ENCODE peak calls at places on chromosomes 11 and 22, in nine cellular contexts. O is stimulated activated CD4-positive, alpha-beta T cell treated with anti-CD3 and anti-CD28 coated beads, Interleukin-4, amount 100 ng/mL, for 24 hours; K is NCI-H1105 treated with DMSO at 0.1 percent for 48 hours; M is colonic mucosa; D is endothelial cell; S is sciatic nerve; J is HTR-8/SVneo; L is ELF-1; A is NCI-H460. X is an unnamed sample.

GRCh38 chr22:26401726-26402125 is 27.3 kb upstream of the ASPHD2 start:
- DNase-seq in O (no peak), K (no peak), M (no peak), D (no peak), S (no peak), J (no peak), L (no peak), A (no peak), X (no peak)

GRCh38 chr11:89163686-89164085 is 14.0 kb upstream of the TYR start:
- DNase-seq in O (no peak), K (no peak), M (no peak), D (no peak), S (no peak), J (no peak), L (no peak), A (no peak), X (no peak)

GRCh38 chr11:72759468-72759867 is 7.3 kb upstream of the ARAP1 start:
- DNase-seq in O (no peak), K (peak), M (no peak), D (no peak), S (no peak), J (no peak), L (no peak), A (no peak), X (peak)

GRCh38 chr11:45289369-45289768 is 3.2 kb upstream of the SYT13 start:
- DNase-seq in O (no peak), K (no peak), M (no peak), D (no peak), S (no peak), J (peak), L (no peak), A (no peak), X (peak)

GRCh38 chr11:93198221-93198650 is 445 bp upstream of the SLC36A4 start:
- DNase-seq in O (no peak), K (no peak), M (no peak), D (no peak), S (no peak), J (no peak), L (no peak), A (no peak), X (peak)

GRCh38 chr11:86793307-86793706 is 7.0 kb upstream of the PRSS23 start:
- DNase-seq in O (no peak), K (no peak), M (no peak), D (no peak), S (no peak), J (no peak), L (no peak), A (no peak), X (no peak)

GRCh38 chr11:5476184-5476819 is 12.2 kb upstream of the OR52D1 start:
- DNase-seq in O (peak), K (peak), M (peak), D (peak), S (no peak), J (peak), L (peak), A (peak), X (peak)

GRCh38 chr11:71502871-71503435 is 24.1 kb upstream of the KRTAP5-7 start:
- DNase-seq in O (no peak), K (no peak), M (no peak), D (no peak), S (peak), J (no peak), L (no peak), A (no peak), X (no peak)

GRCh38 chr11:6606471-6607189 is 3.1 kb downstream of the ILK start:
- DNase-seq in O (peak), K (peak), M (peak), D (peak), S (peak), J (peak), L (peak), A (peak), X (peak)